ENCODE peak calls at places on chromosome 15, in five cellular contexts. A is activated T-cell treated with anti-CD3 and anti-CD28 coated beads, Interleukin-2, amount 50 U/mL, for 4 hours; C is stimulated activated CD8-positive, alpha-beta memory T cell treated with anti-CD3 and anti-CD28 coated beads, Interleukin-2, amount 100 ng/mL, for 1 hour; D is fibroblast of mammary gland; B is SK-MEL-5. W is an unnamed sample.

GRCh38 chr15:71562251-71562650 is 248.1 kb upstream of the NR2E3 start:
- DNase-seq in C (no peak), A (no peak), B (no peak), D (no peak), W (no peak)

GRCh38 chr15:35958021-35958420 is 412.1 kb upstream of the DPH6 start:
- DNase-seq in D (peak), A (no peak), C (no peak), B (no peak), W (no peak)

GRCh38 chr15:69298697-69299441 is at the start of gene PAQR5:
- DNase-seq in A (no peak), B (peak), D (no peak), C (no peak), W (no peak)

GRCh38 chr15:67405208-67406191 is 115.4 kb upstream of the C15orf61 start:
- DNase-seq in D (peak), C (no peak), A (no peak), B (peak), W (no peak)

GRCh38 chr15:32959077-32959476 is 235.4 kb downstream of the FMN1 start:
- DNase-seq in D (peak), A (no peak), C (no peak), B (peak), W (no peak)

GRCh38 chr15:74482661-74483060 is 21.7 kb upstream of the UBL7 start:
- DNase-seq in B (peak), C (no peak), D (no peak), A (no peak), W (no peak)

GRCh38 chr15:100768501-100768931 is 111.1 kb upstream of the ALDH1A3 start:
- DNase-seq in B (no peak), C (no peak), A (no peak), D (no peak), W (no peak)

GRCh38 chr15:73926191-73927002 is at the start of gene LOXL1:
- DNase-seq in C (no peak), A (no peak), D (peak), B (no peak), W (no peak)

GRCh38 chr15:54374184-54374947 is 396.1 kb downstream of the UNC13C start:
- DNase-seq in A (no peak), D (no peak), C (no peak), B (no peak), W (no peak)

GRCh38 chr15:78179906-78180305 is 30.7 kb downstream of the IDH3A start:
- DNase-seq in C (no peak), D (no peak), B (no peak), A (no peak), W (no peak)

GRCh38 chr15:98881526-98882517 is 125.8 kb downstream of the PGPEP1L start:
- DNase-seq in C (no peak), D (peak), B (peak), A (no peak), W (peak)

GRCh38 chr15:74174966-74175270 is 1.4 kb downstream of the ISLR start:
- DNase-seq in C (no peak), A (no peak), D (no peak), B (no peak), W (no peak)

GRCh38 chr15:34892963-34893591 is 76.5 kb downstream of the AQR start:
- DNase-seq in D (no peak), B (no peak), C (no peak), A (no peak), W (no peak)